ENCODE peak calls at places on chromosome 5, in ten cellular contexts. C is WERI-Rb-1, O is foreskin fibroblast, S is cardiac muscle cell, X is ovary, I is heart left ventricle, B is WTC11, Z is MM.1S, D is left ventricle myocardium inferior, F is mesothelial cell of epicardium. H is an unnamed sample.

GRCh38 chr5:132500931-132501628 is 10.5 kb upstream of the IRF1 start:
- DNase-seq in I (peak), D (peak), Z (peak), F (peak), C (peak), X (peak), O (peak), S (peak), B (peak), H (peak)

GRCh38 chr5:123448017-123448617 is 24.9 kb upstream of the CEP120 start:
- DNase-seq in C (no peak), B (no peak), Z (peak), X (no peak), I (no peak), O (no peak), D (no peak), S (no peak), F (no peak), H (no peak)

GRCh38 chr5:9714187-9714586 is 84.0 kb upstream of the TAS2R1 start:
- DNase-seq in Z (no peak), F (no peak), S (no peak), I (no peak), D (no peak), X (no peak), O (peak), B (no peak), C (no peak), H (no peak)

GRCh38 chr5:163458778-163459405 is 1.0 kb downstream of the NUDCD2 start:
- DNase-seq in S (no peak), D (no peak), F (no peak), B (no peak), X (no peak), Z (peak), I (no peak), C (no peak), O (no peak), H (no peak)

GRCh38 chr5:111158105-111158744 is 66.0 kb upstream of the CAMK4 start:
- DNase-seq in Z (peak), F (peak), I (peak), S (peak), X (no peak), D (peak), B (peak), O (peak), C (peak), H (peak)

GRCh38 chr5:176425138-176425537 is 8.8 kb upstream of the CLTB start:
- DNase-seq in Z (no peak), I (no peak), B (no peak), D (no peak), F (no peak), S (no peak), C (no peak), O (no peak), X (no peak), H (no peak)

GRCh38 chr5:166961028-166961427 is 1330.4 kb upstream of the WWC1 start:
- DNase-seq in S (no peak), Z (peak), X (no peak), I (no peak), F (no peak), C (no peak), D (no peak), O (no peak), B (no peak), H (no peak)

GRCh38 chr5:178069909-178070308 is 43.4 kb upstream of the N4BP3 start:
- DNase-seq in D (no peak), C (peak), I (no peak), Z (no peak), S (peak), O (no peak), B (peak), X (peak), F (no peak), H (no peak)

GRCh38 chr5:54091416-54092130 is 218.8 kb downstream of the ARL15 start:
- DNase-seq in D (peak), C (no peak), Z (no peak), F (no peak), I (peak), X (no peak), O (no peak), S (no peak), B (no peak), H (no peak)

GRCh38 chr5:171702391-171702790 is 83.2 kb upstream of the SMIM23 start:
- DNase-seq in S (no peak), C (no peak), I (no peak), D (no peak), B (no peak), O (no peak), X (no peak), F (no peak), Z (no peak), H (no peak)

GRCh38 chr5:163489055-163489744 is 16.2 kb upstream of the MAT2B start:
- DNase-seq in S (peak), O (peak), D (no peak), X (no peak), C (peak), Z (no peak), B (peak), F (no peak), I (no peak), H (no peak)

GRCh38 chr5:135890867-135891266 is 4.8 kb downstream of the IL9 start:
- DNase-seq in I (no peak), S (no peak), F (no peak), Z (peak), B (no peak), X (no peak), O (no peak), C (no peak), D (no peak), H (no peak)

GRCh38 chr5:43422143-43422542 is 10.0 kb upstream of the CCL28 start:
- DNase-seq in S (peak), B (no peak), I (no peak), Z (no peak), C (no peak), X (no peak), O (no peak), F (no peak), D (no peak), H (no peak)

GRCh38 chr5:177336112-177336511 is 15.4 kb downstream of the LMAN2 start:
- DNase-seq in O (peak), Z (no peak), D (no peak), F (no peak), C (peak), B (no peak), I (no peak), S (peak), X (no peak), H (no peak)

GRCh38 chr5:36688722-36689121 is 82.3 kb downstream of the SLC1A3 start:
- DNase-seq in F (no peak), S (no peak), X (no peak), D (no peak), Z (peak), C (peak), I (no peak), B (peak), O (no peak), H (no peak)

GRCh38 chr5:91978221-91978882 is 595.2 kb upstream of the ARRDC3 start:
- DNase-seq in O (no peak), Z (no peak), S (no peak), F (no peak), D (no peak), I (no peak), X (no peak), C (no peak), B (no peak), H (no peak)

GRCh38 chr5:113122053-113122452 is 145.5 kb downstream of the DCP2 start:
- DNase-seq in O (peak), X (no peak), Z (no peak), C (no peak), B (no peak), D (peak), I (no peak), S (peak), F (no peak), H (no peak)

GRCh38 chr5:36444582-36444999 is 142.9 kb upstream of the RANBP3L start:
- DNase-seq in B (no peak), D (peak), X (no peak), F (no peak), S (peak), O (no peak), I (peak), Z (no peak), C (no peak), H (no peak)

GRCh38 chr5:122295138-122295537 is 16.9 kb upstream of the SNCAIP start:
- DNase-seq in C (peak), S (peak), Z (peak), B (peak), O (no peak), X (no peak), D (no peak), F (no peak), I (no peak), H (no peak)

GRCh38 chr5:148482697-148483462 is 99.1 kb downstream of the FBXO38 start:
- DNase-seq in Z (peak), I (peak), F (peak), O (peak), S (peak), X (peak), D (peak), B (peak), C (peak), H (peak)

GRCh38 chr5:168529361-168530234 is 493 bp downstream of the FBLL1 start:
- DNase-seq in C (no peak), D (no peak), B (peak), O (no peak), Z (no peak), X (peak), I (no peak), S (peak), F (no peak), H (peak)

GRCh38 chr5:98911221-98912040 is 17.4 kb downstream of the CHD1 start:
- DNase-seq in D (no peak), I (no peak), F (no peak), B (no peak), C (no peak), Z (no peak), O (no peak), X (no peak), S (peak), H (no peak)

GRCh38 chr5:38023799-38024198 is 184.0 kb upstream of the GDNF start:
- DNase-seq in F (no peak), C (no peak), I (no peak), O (no peak), B (no peak), X (no peak), Z (no peak), D (no peak), S (no peak), H (no peak)

GRCh38 chr5:159951387-159951786 is 35.1 kb downstream of the ADRA1B start:
- DNase-seq in S (peak), D (no peak), Z (no peak), X (no peak), B (peak), I (no peak), F (no peak), O (no peak), C (peak), H (no peak)

GRCh38 chr5:97243352-97243751 is 60.3 kb upstream of the RIOK2 start:
- DNase-seq in S (peak), F (no peak), Z (no peak), C (no peak), I (no peak), D (no peak), X (no peak), B (no peak), O (no peak), H (no peak)

GRCh38 chr5:107565791-107566536 is 104.8 kb downstream of the EFNA5 start:
- DNase-seq in I (no peak), S (no peak), B (no peak), Z (no peak), C (no peak), D (no peak), O (no peak), F (no peak), X (no peak), H (no peak)

GRCh38 chr5:91170266-91170665 is 212.9 kb downstream of the ARRDC3 start:
- DNase-seq in C (no peak), I (no peak), S (peak), F (no peak), X (no peak), D (no peak), Z (no peak), O (peak), B (no peak), H (no peak)

GRCh38 chr5:149588947-149589346 is 7.6 kb downstream of the ARHGEF37 start:
- DNase-seq in S (no peak), O (no peak), F (no peak), X (no peak), Z (no peak), I (no peak), B (no peak), C (no peak), D (no peak), H (no peak)

GRCh38 chr5:154273028-154273617 is 82.6 kb downstream of the GALNT10 start:
- DNase-seq in O (no peak), B (no peak), C (no peak), F (no peak), Z (peak), I (peak), X (peak), S (peak), D (no peak), H (no peak)

GRCh38 chr5:15260347-15261278 is 239.4 kb upstream of the FBXL7 start:
- DNase-seq in O (peak), D (no peak), B (no peak), Z (no peak), X (no peak), C (no peak), S (peak), F (no peak), I (no peak), H (no peak)

GRCh38 chr5:76556511-76557221 is 66.5 kb downstream of the F2RL2 start:
- DNase-seq in B (no peak), X (no peak), I (no peak), Z (no peak), O (no peak), F (no peak), S (no peak), C (no peak), D (no peak), H (no peak)

GRCh38 chr5:73591102-73591695 is 25.7 kb downstream of the UTP15 start:
- DNase-seq in D (no peak), S (peak), O (peak), X (no peak), F (no peak), Z (peak), C (peak), B (peak), I (peak), H (peak)

GRCh38 chr5:40776658-40776977 is 20.9 kb upstream of the TTC33 start:
- DNase-seq in I (no peak), X (no peak), F (no peak), S (no peak), O (no peak), B (no peak), C (no peak), Z (no peak), D (no peak), H (no peak)

GRCh38 chr5:4640793-4641192 is 499.3 kb upstream of the ADAMTS16 start:
- DNase-seq in Z (no peak), S (no peak), I (no peak), X (no peak), O (no peak), B (peak), F (no peak), C (peak), D (no peak), H (no peak)

GRCh38 chr5:57004800-57005199 is 52.9 kb upstream of the MIER3 start:
- DNase-seq in C (no peak), I (no peak), X (no peak), D (no peak), S (no peak), O (no peak), Z (no peak), B (no peak), F (no peak), H (no peak)

GRCh38 chr5:57007349-57007748 is 55.4 kb upstream of the MIER3 start:
- DNase-seq in I (no peak), Z (peak), X (no peak), S (no peak), F (no peak), C (no peak), O (no peak), D (no peak), B (no peak), H (no peak)

GRCh38 chr5:57009811-57010210 is 57.9 kb upstream of the MIER3 start:
- DNase-seq in O (no peak), B (no peak), I (no peak), Z (no peak), D (no peak), S (no peak), F (no peak), X (no peak), C (no peak), H (no peak)

GRCh38 chr5:57012511-57012910 is 60.6 kb upstream of the MIER3 start:
- DNase-seq in X (no peak), B (no peak), Z (no peak), I (no peak), O (no peak), C (no peak), D (no peak), F (no peak), S (no peak), H (no peak)

GRCh38 chr5:57010786-57011185 is 58.9 kb upstream of the MIER3 start:
- DNase-seq in B (no peak), X (no peak), Z (no peak), O (no peak), D (no peak), F (no peak), C (no peak), S (no peak), I (no peak), H (no peak)
- TF ChIP-seq CTCF in B (no peak), X (no peak), Z (no peak), O (no peak), D (no peak), F (no peak), C (no peak), S (no peak), I (no peak), H (no peak)

GRCh38 chr5:151082976-151083651 is 2.3 kb upstream of the TNIP1 start:
- DNase-seq in Z (peak), C (no peak), B (no peak), F (no peak), O (no peak), X (no peak), S (no peak), D (no peak), I (no peak), H (no peak)

GRCh38 chr5:151081426-151082273 is 816 bp upstream of the TNIP1 start:
- DNase-seq in C (no peak), X (no peak), B (no peak), O (no peak), F (no peak), Z (no peak), D (no peak), S (peak), I (no peak), H (no peak)

GRCh38 chr5:151084363-151084762 is 3.5 kb upstream of the TNIP1 start:
- DNase-seq in C (no peak), I (no peak), O (no peak), X (no peak), Z (no peak), F (no peak), S (peak), B (no peak), D (no peak), H (no peak)

GRCh38 chr5:151080620-151081425 is at the start of gene TNIP1:
- DNase-seq in S (peak), B (peak), D (peak), I (peak), Z (peak), C (peak), X (peak), F (peak), O (peak), H (peak)

GRCh38 chr5:151082274-151082902 is 1.6 kb upstream of the TNIP1 start:
- DNase-seq in D (no peak), X (no peak), I (no peak), F (no peak), C (peak), Z (no peak), O (no peak), S (peak), B (peak), H (no peak)
- TF ChIP-seq CTCF in D (peak), X (peak), I (no peak), F (peak), C (peak), Z (peak), O (no peak), S (peak), B (no peak), H (peak)

DNA sequence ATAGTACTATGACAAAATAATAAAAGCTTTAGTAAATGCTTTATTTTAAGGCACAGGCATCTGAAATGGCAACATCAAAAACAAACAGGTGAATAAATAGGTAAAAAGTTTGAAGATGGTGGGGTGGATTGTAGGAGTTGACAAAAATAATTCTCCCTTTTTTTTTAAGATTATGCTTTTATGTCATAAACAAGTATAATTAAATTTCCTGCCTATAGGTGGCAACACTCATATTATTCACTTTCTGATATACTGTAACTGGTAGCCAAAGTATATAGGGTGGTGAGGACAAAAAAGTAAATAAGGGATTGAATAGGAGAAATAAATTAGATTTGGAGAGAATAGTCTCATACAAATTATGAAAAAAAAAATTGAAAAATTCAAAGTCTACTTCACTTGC is 120.0 kb upstream of the ACOT12 start:
- DNase-seq in I (no peak), Z (peak), S (peak), F (no peak), B (no peak), O (no peak), X (no peak), C (no peak), D (no peak), H (no peak)
- TF ChIP-seq CTCF in I (no peak), Z (peak), S (peak), F (peak), B (no peak), O (no peak), X (no peak), C (no peak), D (peak), H (no peak)

DNA sequence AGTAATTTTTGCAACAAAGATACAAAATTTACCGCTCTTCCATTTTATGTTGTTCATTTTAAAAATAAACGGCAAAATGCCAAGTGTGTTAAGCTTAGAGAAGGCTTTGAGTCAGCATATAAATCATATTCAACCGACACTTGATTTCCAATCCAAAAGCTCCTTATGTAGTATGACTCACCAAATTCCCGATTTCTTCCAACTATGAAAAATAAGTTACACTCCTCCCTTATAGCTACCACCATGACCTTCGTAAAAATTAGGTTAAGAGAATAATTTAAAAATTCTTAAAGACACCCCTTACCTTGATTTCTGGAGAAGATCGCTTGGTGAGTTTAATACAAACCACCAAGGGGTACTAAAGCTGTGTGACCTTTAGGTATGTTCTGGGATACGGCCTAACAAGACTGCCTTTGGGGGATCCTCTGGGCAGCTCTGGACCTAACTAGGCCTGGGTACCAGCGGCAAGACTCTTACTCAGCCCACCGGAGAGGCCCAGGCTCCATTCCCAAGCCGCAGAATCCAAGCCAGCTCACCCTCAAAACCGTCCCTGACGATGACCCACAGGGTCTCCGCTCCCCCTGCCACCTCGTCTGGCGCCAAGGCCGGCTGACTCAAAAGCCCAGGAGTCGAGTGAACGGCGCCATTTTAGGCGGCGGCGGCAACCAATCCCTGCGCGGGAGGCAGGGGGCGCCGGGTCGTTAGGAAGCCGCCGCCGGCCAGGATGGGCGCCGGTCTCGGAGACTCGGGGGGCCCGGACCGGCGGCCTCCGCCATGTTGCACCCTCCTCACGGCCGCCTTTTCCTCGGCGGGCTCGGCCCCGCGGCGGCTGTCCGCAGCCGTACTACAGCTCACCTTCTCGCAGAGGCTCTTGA is 731 bp downstream of the PPP2CA start:
- DNase-seq in Z (peak), X (peak), B (peak), O (peak), S (peak), C (peak), F (peak), D (peak), I (peak), H (peak)
- TF ChIP-seq CTCF in Z (no peak), X (no peak), B (no peak), O (no peak), S (peak), C (no peak), F (no peak), D (peak), I (no peak), H (peak)

GRCh38 chr5:119080975-119081374 is 10.1 kb downstream of the DMXL1 start:
- DNase-seq in Z (no peak), I (no peak), C (no peak), S (no peak), B (no peak), F (no peak), X (no peak), O (no peak), D (no peak), H (no peak)
- TF ChIP-seq CTCF in Z (no peak), I (no peak), C (no peak), S (no peak), B (no peak), F (no peak), X (no peak), O (no peak), D (no peak), H (no peak)

GRCh38 chr5:14258840-14259239 is 115.7 kb downstream of the TRIO start:
- DNase-seq in O (no peak), S (peak), D (no peak), I (no peak), B (peak), F (no peak), C (no peak), Z (no peak), X (peak), H (no peak)
- TF ChIP-seq CTCF in O (no peak), S (peak), D (no peak), I (no peak), B (no peak), F (no peak), C (no peak), Z (no peak), X (no peak), H (peak)

GRCh38 chr5:79821-80220 is 12.1 kb upstream of the PLEKHG4B start:
- DNase-seq in I (no peak), S (no peak), D (no peak), B (no peak), Z (no peak), F (no peak), O (no peak), C (no peak), X (no peak), H (no peak)
- TF ChIP-seq CTCF in I (no peak), S (no peak), D (no peak), B (no peak), Z (no peak), F (no peak), O (no peak), C (no peak), X (no peak), H (no peak)